ENCODE peak calls at places on chromosomes 13 and 19, in four cellular contexts. One of them, this sample, is unnamed.
A peak's percentile ranks its signal among the peaks of the same experiment; 100 is the strongest.

GRCh38 chr13:51154029-51154555 is 43.0 kb upstream of the C13orf42 start:
- DNase-seq in T-cell: no peak
- DNase-seq in heart right ventricle: no peak
- DNase-seq in smooth muscle cell of the brain vasculature: no peak
- DNase-seq in this sample: no peak

GRCh38 chr13:107590556-107590955 is 624.8 kb downstream of the LIG4 start:
- DNase-seq in T-cell: no peak
- DNase-seq in heart right ventricle: no peak
- DNase-seq in smooth muscle cell of the brain vasculature: no peak
- DNase-seq in this sample: no peak

GRCh38 chr13:105972306-105972721 is 563.1 kb downstream of the EFNB2 start:
- DNase-seq in T-cell: no peak
- DNase-seq in heart right ventricle: no peak
- DNase-seq in smooth muscle cell of the brain vasculature: no peak
- DNase-seq in this sample: peak; percentile 40

GRCh38 chr13:67557642-67558241 is 327.6 kb upstream of the PCDH9 start:
- DNase-seq in T-cell: no peak
- DNase-seq in heart right ventricle: no peak
- DNase-seq in smooth muscle cell of the brain vasculature: no peak
- DNase-seq in this sample: no peak

GRCh38 chr13:33213797-33214196 is 71.8 kb downstream of the STARD13 start:
- DNase-seq in T-cell: no peak
- DNase-seq in heart right ventricle: no peak
- DNase-seq in smooth muscle cell of the brain vasculature: no peak
- DNase-seq in this sample: no peak

GRCh38 chr19:2624537-2625091 is 77.9 kb downstream of the GNG7 start:
- DNase-seq in T-cell: no peak
- DNase-seq in heart right ventricle: peak; percentile 71
- DNase-seq in smooth muscle cell of the brain vasculature: no peak
- DNase-seq in this sample: no peak

GRCh38 chr13:21632196-21632595 is 28.2 kb upstream of the MICU2 start:
- DNase-seq in T-cell: no peak
- DNase-seq in heart right ventricle: no peak
- DNase-seq in smooth muscle cell of the brain vasculature: no peak
- DNase-seq in this sample: no peak

GRCh38 chr19:17950310-17951150 is 16.4 kb upstream of the KCNN1 start:
- DNase-seq in T-cell: no peak
- DNase-seq in heart right ventricle: no peak
- DNase-seq in smooth muscle cell of the brain vasculature: no peak
- DNase-seq in this sample: no peak

GRCh38 chr13:30477346-30478235 is 11.9 kb upstream of the HMGB1 start:
- DNase-seq in T-cell: no peak
- DNase-seq in heart right ventricle: no peak
- DNase-seq in smooth muscle cell of the brain vasculature: no peak
- DNase-seq in this sample: no peak

GRCh38 chr13:27211771-27212364 is 39.5 kb upstream of the RPL21 start:
- DNase-seq in T-cell: no peak
- DNase-seq in heart right ventricle: no peak
- DNase-seq in smooth muscle cell of the brain vasculature: no peak
- DNase-seq in this sample: no peak

GRCh38 chr19:4414144-4414799 is 11.8 kb downstream of the CHAF1A start:
- DNase-seq in T-cell: no peak
- DNase-seq in heart right ventricle: no peak
- DNase-seq in smooth muscle cell of the brain vasculature: no peak
- DNase-seq in this sample: no peak

GRCh38 chr19:40143612-40144011 is 47.6 kb upstream of the MAP3K10 start:
- DNase-seq in T-cell: no peak
- DNase-seq in heart right ventricle: peak; percentile 20
- DNase-seq in smooth muscle cell of the brain vasculature: no peak
- DNase-seq in this sample: peak; percentile 29

This sample was measured in left colon.